ENCODE peak calls at places on chromosome 20, in six cellular contexts. T is foreskin keratinocyte; U is CD4-positive, alpha-beta T cell; R is neuronal stem cell; X is psoas muscle; B is left ventricle myocardium inferior. S is an unnamed sample.

GRCh38 chr20:44970243-44970757 is 4.0 kb downstream of the STK4 start:
- DNase-seq in T (no peak), B (no peak), U (no peak), X (no peak), R (no peak), S (no peak)

GRCh38 chr20:22160254-22160653 is 424.1 kb downstream of the FOXA2 start:
- DNase-seq in X (no peak), U (no peak), T (no peak), B (no peak), R (no peak), S (no peak)

GRCh38 chr20:41175727-41176330 is 38.5 kb downstream of the PLCG1 start:
- DNase-seq in U (no peak), T (no peak), R (no peak), B (no peak), X (no peak), S (no peak)

GRCh38 chr20:20303742-20304141 is 64.2 kb upstream of the INSM1 start:
- DNase-seq in X (peak; percentile 34), B (peak; percentile 48), T (no peak), R (no peak), U (no peak), S (no peak)

GRCh38 chr20:33684533-33685327 is 1.5 kb downstream of the E2F1 start:
- DNase-seq in R (no peak), U (no peak), X (no peak), T (no peak), B (no peak), S (no peak)

GRCh38 chr20:17938889-17939619 is 29.5 kb downstream of the SNX5 start:
- DNase-seq in B (peak; percentile 60), X (peak; percentile 60), U (peak; percentile 37), R (peak; percentile 65), T (no peak), S (peak; percentile 48)

GRCh38 chr20:58666702-58667101 is 15.6 kb downstream of the STX16 start:
- DNase-seq in X (no peak), T (no peak), R (no peak), B (no peak), U (no peak), S (no peak)

GRCh38 chr20:34143951-34144350 is 31.9 kb upstream of the EIF2S2 start:
- DNase-seq in X (no peak), B (no peak), U (no peak), R (no peak), T (no peak), S (no peak)

GRCh38 chr20:4944518-4944917 is 56.8 kb downstream of the SLC23A2 start:
- DNase-seq in R (no peak), U (no peak), B (no peak), T (no peak), X (no peak), S (no peak)

GRCh38 chr20:44622501-44623270 is 28.8 kb downstream of the ADA start:
- DNase-seq in T (no peak), B (peak; percentile 11), R (no peak), X (no peak), U (no peak), S (no peak)

GRCh38 chr20:5658897-5659296 is 91.3 kb upstream of the SHLD1 start:
- DNase-seq in T (peak; percentile 76), U (peak; percentile 41), X (peak; percentile 67), R (peak; percentile 9), B (peak; percentile 50), S (no peak)

GRCh38 chr20:4811257-4811656 is 89.5 kb downstream of the PRND start:
- DNase-seq in R (no peak), U (no peak), T (no peak), B (no peak), X (no peak), S (no peak)

GRCh38 chr20:59962155-59962554 is 3.9 kb downstream of the CDH26 start:
- DNase-seq in U (no peak), T (no peak), B (no peak), X (no peak), R (no peak), S (no peak)

GRCh38 chr20:62876826-62877728 is 15.5 kb upstream of the TCFL5 start:
- DNase-seq in T (no peak), B (peak; percentile 87), X (peak; percentile 82), R (no peak), U (no peak), S (no peak)

GRCh38 chr20:8150591-8150990 is 18.5 kb downstream of the PLCB1 start:
- DNase-seq in U (no peak), T (no peak), X (no peak), B (no peak), R (no peak), S (no peak)

GRCh38 chr20:8854566-8854965 is 214.3 kb upstream of the PLCB4 start:
- DNase-seq in B (peak; percentile 66), R (no peak), T (no peak), U (no peak), X (peak; percentile 45), S (no peak)

GRCh38 chr20:19274412-19275015 is 62.1 kb downstream of the SLC24A3 start:
- DNase-seq in U (no peak), R (no peak), X (no peak), B (peak; percentile 43), T (no peak), S (no peak)

GRCh38 chr20:10662151-10662550 is 11.6 kb downstream of the JAG1 start:
- DNase-seq in B (no peak), U (no peak), X (no peak), R (no peak), T (no peak), S (no peak)

GRCh38 chr20:57620274-57620990 is at the start of gene ZBP1:
- DNase-seq in X (no peak), R (no peak), T (no peak), U (peak; percentile 34), B (no peak), S (no peak)

GRCh38 chr20:22385602-22386299 is 198.6 kb downstream of the FOXA2 start:
- DNase-seq in X (no peak), R (no peak), U (no peak), T (no peak), B (no peak), S (no peak)

GRCh38 chr20:9918360-9918759 is 79.5 kb upstream of the PAK5 start:
- DNase-seq in X (no peak), U (no peak), B (no peak), R (no peak), T (no peak), S (no peak)

GRCh38 chr20:57442888-57443239 is 51.7 kb downstream of the RBM38 start:
- DNase-seq in U (no peak), T (no peak), R (no peak), B (no peak), X (no peak), S (no peak)

GRCh38 chr20:43767686-43768474 is 41.1 kb upstream of the GTSF1L start:
- DNase-seq in X (no peak), T (peak; percentile 29), U (no peak), R (no peak), B (no peak), S (no peak)

GRCh38 chr20:47672886-47673670 is 112.2 kb downstream of the SULF2 start:
- DNase-seq in U (no peak), X (no peak), B (no peak), R (no peak), T (no peak), S (no peak)

GRCh38 chr20:53208110-53208908 is 236.2 kb downstream of the TSHZ2 start:
- DNase-seq in B (no peak), U (no peak), X (no peak), R (peak; percentile 30), T (no peak), S (no peak)

GRCh38 chr20:62991863-62992262 is 14.9 kb downstream of the BHLHE23 start:
- DNase-seq in R (no peak), B (no peak), X (no peak), T (no peak), U (no peak), S (no peak)

GRCh38 chr20:6693178-6693807 is 74.2 kb upstream of the BMP2 start:
- DNase-seq in U (no peak), R (no peak), B (no peak), T (no peak), X (no peak), S (no peak)

GRCh38 chr20:6691541-6691940 is 75.9 kb upstream of the BMP2 start:
- DNase-seq in R (no peak), T (no peak), U (no peak), B (no peak), X (no peak), S (no peak)

GRCh38 chr20:6696001-6696400 is 71.5 kb upstream of the BMP2 start:
- DNase-seq in T (no peak), B (no peak), X (no peak), U (no peak), R (no peak), S (no peak)

GRCh38 chr20:6689339-6689973 is 78.0 kb upstream of the BMP2 start:
- DNase-seq in U (no peak), T (no peak), R (no peak), B (no peak), X (no peak), S (no peak)

GRCh38 chr20:6692566-6693168 is 74.8 kb upstream of the BMP2 start:
- DNase-seq in R (no peak), X (no peak), U (no peak), B (peak; percentile 19), T (no peak), S (no peak)
- H3K27ac ChIP-seq in R (no peak overlapping the region), X (no peak overlapping the region), U (no peak overlapping the region), B (peak overlapping the region; percentile 23), T (no peak overlapping the region), S (no peak overlapping the region)

DNA sequence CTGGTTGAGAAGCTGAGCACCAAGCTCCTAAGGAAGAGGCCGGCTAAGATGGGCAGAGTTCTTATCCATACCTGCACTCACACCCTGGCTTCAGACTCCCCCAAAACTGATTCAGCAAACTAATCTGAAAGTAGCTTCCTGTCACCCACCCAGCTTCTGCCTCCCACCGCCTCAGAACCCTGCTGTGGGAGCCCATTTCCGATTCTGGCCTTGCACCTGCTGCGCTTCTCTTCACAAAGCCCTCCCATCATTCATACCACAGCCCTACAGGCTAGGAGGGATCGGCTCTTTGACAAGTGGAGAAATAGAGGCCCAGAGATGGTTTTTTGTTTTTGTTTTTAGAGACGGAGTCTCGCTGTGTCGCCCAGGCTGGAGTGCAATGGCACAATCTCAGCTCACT is 28.7 kb downstream of the HM13 start:
- DNase-seq in R (no peak), X (no peak), B (no peak), U (no peak), T (no peak), S (no peak)
- H3K27ac ChIP-seq in R (no peak overlapping the region), X (no peak overlapping the region), B (no peak overlapping the region), U (no peak overlapping the region), T (no peak overlapping the region), S (no peak overlapping the region)

GRCh38 chr20:45987108-45987780 is 15.2 kb upstream of the ZNF335 start:
- DNase-seq in R (peak; percentile 59), B (peak; percentile 68), U (peak; percentile 72), T (no peak), X (peak; percentile 67), S (peak; percentile 54)
- H3K27ac ChIP-seq in R (no peak overlapping the region), B (no peak overlapping the region), U (no peak overlapping the region), T (no peak overlapping the region), X (no peak overlapping the region), S (no peak overlapping the region)

DNA sequence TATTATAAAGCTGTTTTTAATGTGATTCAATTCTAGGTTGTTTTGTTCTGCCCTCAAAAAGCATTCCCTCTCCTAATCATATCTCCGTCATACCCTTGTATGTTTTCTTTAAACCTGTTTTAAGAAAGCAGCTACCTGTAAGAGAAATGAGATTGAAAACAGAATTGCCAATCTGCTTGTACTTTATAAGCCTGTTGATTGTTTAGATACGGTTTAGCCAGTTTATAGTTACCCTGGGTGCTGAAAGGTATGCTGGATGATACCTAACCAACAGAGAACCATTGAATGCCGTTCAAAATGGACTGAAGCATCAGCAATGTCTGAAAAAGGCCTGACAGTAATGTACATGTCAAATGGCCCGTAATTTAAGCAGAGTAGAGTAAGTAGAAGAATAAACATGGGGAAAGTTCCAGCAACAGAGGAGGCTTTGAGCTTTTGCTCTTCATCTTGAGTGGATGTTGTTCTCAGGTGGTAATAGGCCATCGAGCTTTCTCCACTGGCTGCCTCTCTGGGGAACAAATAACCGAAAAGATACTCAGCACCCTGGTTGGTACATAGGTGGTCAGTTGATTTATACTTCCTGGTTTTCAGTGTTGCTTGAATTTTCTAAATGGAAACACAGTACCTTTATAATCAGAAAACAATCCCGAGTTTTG is 27.5 kb downstream of the PTPN1 start:
- DNase-seq in U (no peak), B (no peak), X (no peak), T (no peak), R (no peak), S (no peak)
- H3K27ac ChIP-seq in U (no peak overlapping the region), B (no peak overlapping the region), X (no peak overlapping the region), T (no peak overlapping the region), R (no peak overlapping the region), S (no peak overlapping the region)

S was measured in substantia nigra.